ENCODE peak calls at places on chromosomes 4 and X, in six cellular contexts. S is osteocyte, D is PC-9, K is nephron progenitor cell, Z is brain microvascular endothelial cell, B is RWPE1. N is an unnamed sample.

GRCh38 chrX:71095971-71096701 is 485 bp downstream of the FOXO4 start:
- DNase-seq in Z (no peak), B (peak), D (peak), S (no peak), K (peak), N (peak)

GRCh38 chr4:184287697-184288255 is 70.1 kb upstream of the ENPP6 start:
- DNase-seq in Z (peak), K (no peak), B (peak), S (no peak), D (peak), N (peak)

GRCh38 chr4:139720806-139721205 is 55.2 kb downstream of the MGST2 start:
- DNase-seq in B (no peak), S (no peak), D (no peak), K (no peak), Z (no peak), N (no peak)

GRCh38 chrX:916235-916609 is 285.6 kb downstream of the SHOX start:
- DNase-seq in K (no peak), Z (peak), S (peak), B (no peak), D (no peak), N (no peak)

GRCh38 chrX:130885996-130886395 is 17.0 kb downstream of the ENOX2 start:
- DNase-seq in Z (no peak), S (no peak), D (no peak), K (no peak), B (no peak), N (no peak)

GRCh38 chr4:153640476-153640802 is 43.6 kb upstream of the TLR2 start:
- DNase-seq in B (no peak), S (no peak), Z (no peak), K (no peak), D (no peak), N (no peak)

GRCh38 chr4:88097781-88098180 is 60.7 kb downstream of the ABCG2 start:
- DNase-seq in B (no peak), Z (no peak), K (no peak), S (no peak), D (no peak), N (no peak)

GRCh38 chr4:70737409-70737808 is 15.6 kb downstream of the RUFY3 start:
- DNase-seq in B (no peak), D (no peak), S (no peak), K (no peak), Z (no peak), N (no peak)

GRCh38 chr4:139137745-139138144 is 39.3 kb downstream of the ELF2 start:
- DNase-seq in Z (no peak), S (no peak), B (no peak), D (no peak), K (no peak), N (no peak)

GRCh38 chrX:74448669-74449068 is 27.4 kb downstream of the SLC16A2 start:
- DNase-seq in K (no peak), B (no peak), Z (no peak), D (no peak), S (no peak), N (no peak)

GRCh38 chr4:17817027-17817426 is 6.2 kb downstream of the NCAPG start:
- DNase-seq in S (no peak), D (no peak), K (no peak), Z (peak), B (peak), N (peak)

GRCh38 chr4:67456577-67457196 is 88.6 kb downstream of the CENPC start:
- DNase-seq in S (no peak), D (no peak), B (no peak), K (no peak), Z (no peak), N (no peak)

GRCh38 chr4:118113220-118113619 is 78.9 kb downstream of the NDST3 start:
- DNase-seq in B (no peak), K (no peak), D (no peak), Z (no peak), S (no peak), N (no peak)

GRCh38 chr4:79673898-79674297 is 265.9 kb upstream of the GK2 start:
- DNase-seq in B (no peak), D (no peak), Z (no peak), S (no peak), K (no peak), N (no peak)

GRCh38 chrX:19760841-19761512 is 126.4 kb downstream of the SH3KBP1 start:
- DNase-seq in B (no peak), S (peak), Z (no peak), K (no peak), D (no peak), N (no peak)

GRCh38 chr4:167721574-167721973 is 370.8 kb upstream of the ANXA10 start:
- DNase-seq in S (no peak), D (no peak), B (no peak), K (no peak), Z (peak), N (no peak)

GRCh38 chrX:136168929-136169735 is 21.8 kb downstream of the FHL1 start:
- DNase-seq in Z (peak), K (peak), D (peak), S (no peak), B (peak), N (peak)

GRCh38 chrX:69959712-69960111 is 90.0 kb downstream of the AWAT2 start:
- DNase-seq in K (no peak), S (no peak), B (no peak), D (no peak), Z (no peak), N (no peak)

DNA sequence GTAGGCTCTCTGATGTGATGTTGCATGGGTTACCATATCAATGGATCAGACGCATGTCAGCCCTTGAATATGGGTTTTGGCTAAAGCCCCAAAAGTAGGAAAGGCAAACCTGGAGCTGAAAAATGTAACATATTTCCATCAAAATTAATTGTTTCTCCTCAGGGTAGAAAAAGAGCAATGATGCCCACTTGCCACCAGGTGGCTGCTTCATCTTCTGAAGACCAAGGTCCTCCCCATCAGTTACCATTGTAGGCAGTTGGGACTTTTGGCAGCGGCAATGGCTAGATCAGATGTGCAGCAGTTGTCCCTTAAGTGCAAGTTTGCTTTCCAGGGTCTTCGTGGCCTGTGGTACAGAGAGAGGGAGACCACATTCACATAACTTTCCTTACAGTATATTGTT is 118.2 kb downstream of the NAF1 start:
- DNase-seq in B (peak), S (no peak), K (peak), D (peak), Z (peak), N (peak)
- TF ChIP-seq CTCF in B (no peak), S (peak), K (peak), D (peak), Z (peak), N (peak)

DNA sequence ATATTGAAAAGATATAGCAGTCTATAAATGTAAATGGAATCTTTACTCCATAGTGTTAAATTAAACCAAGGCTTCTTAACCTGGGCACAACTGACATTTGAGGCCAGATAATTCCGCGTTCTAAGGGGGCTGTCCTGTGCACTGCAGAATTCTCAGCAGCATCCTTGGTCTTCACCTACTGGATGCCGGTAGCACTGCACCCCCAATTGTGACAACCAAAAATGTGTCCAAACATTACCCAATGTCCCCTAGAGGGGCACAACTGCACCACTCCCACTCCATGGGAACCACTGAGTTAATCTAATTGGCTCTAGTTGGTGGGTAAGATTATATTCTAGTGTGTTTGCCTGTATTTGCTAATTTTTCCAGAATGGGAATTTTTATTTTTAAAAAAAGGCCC is 16.6 kb downstream of the AP1S2 start:
- DNase-seq in K (peak), D (no peak), S (no peak), B (no peak), Z (no peak), N (peak)
- TF ChIP-seq CTCF in K (peak), D (peak), S (peak), B (no peak), Z (peak), N (peak)

DNA sequence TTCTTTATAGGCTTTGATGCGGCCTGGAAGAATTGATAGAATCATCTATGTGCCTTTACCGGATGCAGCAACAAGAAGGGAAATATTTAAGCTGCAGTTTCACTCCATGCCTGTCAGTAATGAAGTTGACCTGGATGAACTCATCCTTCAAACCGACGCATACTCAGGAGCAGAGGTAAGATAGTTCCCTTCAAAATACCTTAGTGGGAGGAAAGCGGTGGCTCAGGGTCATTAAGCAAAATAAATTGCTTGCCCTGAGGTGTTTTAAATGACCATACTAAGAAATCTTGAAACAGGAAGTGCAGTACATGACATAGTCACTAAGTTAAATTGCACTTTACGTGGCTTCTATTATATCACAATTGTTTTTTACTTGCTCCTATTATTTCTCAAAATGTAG is 140.6 kb upstream of the SPRY1 start:
- DNase-seq in B (no peak), K (no peak), Z (no peak), S (no peak), D (no peak), N (no peak)
- TF ChIP-seq CTCF in B (no peak), K (no peak), Z (no peak), S (no peak), D (no peak), N (no peak)

DNA sequence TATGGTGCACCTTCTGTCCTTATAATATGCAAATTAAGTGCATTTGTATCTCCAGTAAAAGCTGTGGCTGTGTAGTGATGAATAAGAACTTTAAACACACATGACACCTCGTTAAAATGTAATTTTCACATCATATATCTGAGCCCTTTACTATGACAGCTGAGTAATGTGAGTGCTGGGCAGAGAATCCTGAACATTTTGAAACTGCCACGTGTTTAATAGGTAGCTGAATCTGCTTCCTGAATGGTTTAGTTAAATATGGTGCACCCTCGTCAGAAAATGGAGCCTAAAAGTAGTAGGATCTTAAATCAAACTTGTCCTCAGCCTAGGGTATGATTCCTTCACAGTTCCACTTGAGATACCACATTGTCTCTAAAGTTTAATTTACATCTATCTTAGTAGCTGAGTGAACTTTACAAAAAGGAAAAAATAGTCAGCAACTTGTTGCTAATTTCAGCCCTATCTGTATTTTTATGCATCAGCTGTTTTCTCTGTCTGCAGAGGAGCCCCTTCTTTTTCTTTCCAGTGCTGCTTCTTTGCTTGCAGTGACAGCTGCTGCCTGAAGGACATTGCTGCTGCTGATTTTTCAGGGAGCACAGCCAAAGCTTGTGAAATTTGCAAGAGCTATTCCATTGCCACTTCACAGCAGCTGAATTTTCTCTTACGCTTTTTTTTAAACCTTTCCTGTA is 541.0 kb downstream of the ADGRL3 start:
- DNase-seq in K (no peak), D (no peak), B (no peak), Z (no peak), S (no peak), N (no peak)
- TF ChIP-seq CTCF in K (peak), D (no peak), B (no peak), Z (peak), S (no peak), N (no peak)

GRCh38 chr4:55154933-55155332 is 29.5 kb upstream of the KDR start:
- DNase-seq in D (no peak), K (no peak), Z (no peak), B (no peak), S (no peak), N (no peak)
- TF ChIP-seq CTCF in D (no peak), K (no peak), Z (no peak), B (no peak), S (no peak), N (no peak)

GRCh38 chrX:23403849-23404248 is 69.2 kb downstream of the PTCHD1 start:
- DNase-seq in S (no peak), Z (no peak), D (no peak), K (no peak), B (no peak), N (peak)
- TF ChIP-seq CTCF in S (peak), Z (peak), D (no peak), K (peak), B (no peak), N (peak)

GRCh38 chrX:23008431-23009099 is 8.8 kb downstream of the DDX53 start:
- DNase-seq in Z (peak), S (no peak), K (no peak), D (no peak), B (peak), N (peak)
- TF ChIP-seq CTCF in Z (peak), S (peak), K (peak), D (peak), B (no peak), N (peak)

DNA sequence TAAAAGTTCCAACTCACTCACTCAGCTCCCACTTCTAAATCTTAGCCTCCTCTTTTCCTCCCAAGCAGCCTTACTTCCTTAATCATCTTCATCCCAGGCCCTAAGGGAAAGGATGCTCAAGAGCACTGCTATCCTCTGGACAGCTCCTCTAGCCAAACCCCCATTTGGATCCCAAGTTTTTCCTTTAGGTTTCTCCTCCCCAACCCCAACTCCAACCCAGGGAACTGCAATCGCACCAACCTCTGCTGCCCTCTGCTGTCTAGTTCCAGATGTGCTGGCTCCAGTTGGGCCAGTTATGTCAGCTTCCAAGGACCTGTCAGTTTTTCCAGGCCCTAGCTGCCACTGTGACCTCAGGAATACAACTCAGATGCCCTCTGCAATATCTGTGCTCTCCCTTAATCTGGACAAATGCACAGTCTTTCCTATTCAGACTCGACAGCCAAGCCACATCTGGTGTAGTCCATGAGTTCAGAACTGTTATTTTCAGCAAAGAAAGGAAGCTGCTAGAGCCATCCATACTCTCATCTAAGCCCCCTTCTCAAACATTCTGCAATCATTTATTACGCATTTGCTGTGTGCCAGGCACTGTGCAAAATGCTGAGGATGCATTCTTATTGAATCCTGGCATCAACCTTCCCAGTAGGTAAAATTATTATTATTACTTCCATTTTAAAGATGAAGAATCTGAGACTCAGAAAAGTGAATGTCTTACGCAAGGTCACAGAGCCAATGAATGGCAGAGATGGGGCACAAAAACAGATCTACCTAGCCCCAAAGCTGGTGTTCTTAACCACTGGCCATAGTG is 12.3 kb upstream of the XPNPEP2 start:
- DNase-seq in S (peak), K (peak), D (peak), B (peak), Z (peak), N (peak)
- TF ChIP-seq CTCF in S (peak), K (peak), D (peak), B (peak), Z (peak), N (peak)

GRCh38 chr4:44632089-44632488 is 19.3 kb downstream of the YIPF7 start:
- DNase-seq in K (no peak), B (no peak), S (no peak), D (no peak), Z (no peak), N (no peak)
- TF ChIP-seq CTCF in K (no peak), B (peak), S (no peak), D (no peak), Z (no peak), N (peak)

GRCh38 chrX:66001596-66001995 is 38.3 kb downstream of the VSIG4 start:
- DNase-seq in K (no peak), D (no peak), Z (no peak), B (no peak), S (no peak), N (no peak)
- TF ChIP-seq CTCF in K (no peak), D (no peak), Z (no peak), B (no peak), S (no peak), N (no peak)